ENCODE peak calls at places on chromosomes 3 and 15, in seven cellular contexts. S is IMR-90, O is left lung, Q is Peyer's patch, F is fibroblast of lung, T is left ventricle myocardium inferior, L is dorsolateral prefrontal cortex. G is an unnamed sample.

GRCh38 chr3:170809021-170809974 is 60.7 kb downstream of the RPL22L1 start:
- DNase-seq in S (peak), O (no peak), Q (peak), F (peak), T (no peak), L (peak), G (peak)

GRCh38 chr15:73605759-73606423 is 27.3 kb downstream of the NPTN start:
- DNase-seq in S (no peak), O (no peak), Q (no peak), F (no peak), T (no peak), L (no peak), G (no peak)

GRCh38 chr15:98581715-98582114 is 66.6 kb upstream of the IGF1R start:
- DNase-seq in S (no peak), O (no peak), Q (no peak), F (no peak), T (no peak), L (no peak), G (no peak)

GRCh38 chr3:23809294-23809693 is 3.5 kb downstream of the UBE2E1 start:
- DNase-seq in S (no peak), O (no peak), Q (no peak), F (no peak), T (no peak), L (no peak), G (no peak)

GRCh38 chr3:183438749-183439148 is 10.3 kb upstream of the MCF2L2 start:
- DNase-seq in S (no peak), O (no peak), Q (peak), F (no peak), T (no peak), L (no peak), G (no peak)

GRCh38 chr15:64443747-64444621 is 16.4 kb upstream of the ZNF609 start:
- DNase-seq in S (peak), O (no peak), Q (no peak), F (peak), T (no peak), L (no peak), G (no peak)

GRCh38 chr3:13626396-13626795 is 77.5 kb downstream of the FBLN2 start:
- DNase-seq in S (no peak), O (no peak), Q (no peak), F (no peak), T (no peak), L (peak), G (no peak)

GRCh38 chr3:154818676-154819255 is 261.4 kb upstream of the MME start:
- DNase-seq in S (no peak), O (no peak), Q (no peak), F (no peak), T (no peak), L (no peak), G (no peak)

GRCh38 chr3:182501861-182502260 is 291.4 kb upstream of the ATP11B start:
- DNase-seq in S (no peak), O (no peak), Q (no peak), F (no peak), T (no peak), L (no peak), G (no peak)

GRCh38 chr3:99544819-99545281 is 93.5 kb upstream of the COL8A1 start:
- DNase-seq in S (peak), O (no peak), Q (no peak), F (peak), T (peak), L (no peak), G (no peak)

GRCh38 chr3:27724459-27725197 is 2.5 kb upstream of the EOMES start:
- DNase-seq in S (no peak), O (no peak), Q (no peak), F (no peak), T (no peak), L (no peak), G (no peak)

DNA sequence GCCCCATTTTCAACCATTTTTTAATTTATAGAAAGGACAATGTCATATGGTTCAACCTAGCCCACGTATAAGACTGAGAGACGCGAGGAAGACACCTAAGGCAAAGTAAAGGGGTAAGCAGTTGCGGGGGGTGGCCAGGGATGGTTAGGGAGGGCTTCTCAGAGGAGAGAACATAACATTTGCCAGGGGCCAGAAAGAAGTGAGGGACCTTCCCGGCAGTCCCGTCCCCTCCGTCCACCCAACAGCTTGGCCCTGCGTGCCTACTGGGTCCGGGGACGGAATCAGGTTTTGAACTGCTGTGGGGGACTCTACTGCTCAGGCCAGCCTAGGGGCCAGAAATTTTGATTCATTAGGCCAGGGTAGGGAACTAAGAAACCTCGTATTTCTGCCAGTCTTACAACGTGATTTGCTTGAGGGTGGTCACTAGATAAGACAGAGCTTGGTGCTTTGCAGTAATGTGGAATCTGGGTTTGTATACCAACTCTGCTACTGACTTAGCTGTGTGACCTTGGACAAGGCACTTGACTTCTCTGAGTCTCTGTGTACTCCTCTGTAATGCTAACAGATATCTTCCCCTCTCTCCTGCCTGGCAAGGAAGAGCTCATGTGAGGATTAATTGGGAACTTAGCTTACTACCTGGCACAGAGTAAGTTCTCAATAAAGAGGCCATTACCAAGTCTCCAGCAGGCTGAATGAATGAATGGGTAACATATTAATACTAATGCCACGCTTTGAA is 734 bp upstream of the SLC6A20 start:
- DNase-seq in S (no peak), O (no peak), Q (no peak), F (no peak), T (no peak), L (no peak), G (no peak)
- H3K4me3 ChIP-seq in S (no peak), O (peak), Q (peak), F (peak), T (peak), L (peak), G (no peak)

GRCh38 chr3:30492581-30493192 is 113.7 kb upstream of the TGFBR2 start:
- DNase-seq in S (peak), O (no peak), Q (no peak), F (peak), T (no peak), L (no peak), G (no peak)
- H3K27ac ChIP-seq in S (no peak), O (no peak), Q (no peak), F (no peak), T (peak), L (no peak), G (no peak)

DNA sequence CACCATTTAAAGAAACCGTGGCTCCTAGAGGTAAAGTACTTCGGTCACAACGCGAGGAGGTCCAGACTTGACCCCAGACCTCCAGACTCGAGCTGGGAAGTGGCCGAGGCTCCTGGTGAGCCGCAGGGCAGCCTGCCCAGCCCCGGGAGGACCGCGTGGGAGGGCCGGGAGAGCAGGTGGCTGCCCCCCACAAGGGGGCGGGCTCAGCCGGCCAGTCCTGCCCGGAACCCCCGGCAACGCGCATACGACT is at the start of gene SLC27A2:
- DNase-seq in S (peak), O (peak), Q (no peak), F (peak), T (peak), L (peak), G (peak)
- TF ChIP-seq CTCF in S (no peak), O (no peak), Q (peak), F (peak), T (peak), L (no peak), G (peak)

GRCh38 chr3:10262027-10262426 is 13.8 kb downstream of the TATDN2 start:
- DNase-seq in S (no peak), O (no peak), Q (peak), F (no peak), T (no peak), L (no peak), G (no peak)

GRCh38 chr3:10260211-10260701 is 12.0 kb downstream of the TATDN2 start:
- DNase-seq in S (no peak), O (no peak), Q (no peak), F (no peak), T (no peak), L (no peak), G (no peak)

GRCh38 chr3:10259798-10260197 is 11.5 kb downstream of the TATDN2 start:
- DNase-seq in S (no peak), O (no peak), Q (no peak), F (no peak), T (no peak), L (no peak), G (no peak)

GRCh38 chr3:10265833-10266232 is 17.6 kb downstream of the TATDN2 start:
- DNase-seq in S (no peak), O (no peak), Q (no peak), F (no peak), T (no peak), L (peak), G (no peak)

GRCh38 chr3:10263549-10264363 is 15.5 kb downstream of the TATDN2 start:
- DNase-seq in S (peak), O (no peak), Q (peak), F (peak), T (no peak), L (no peak), G (peak)
- H3K4me3 ChIP-seq in S (no peak), O (no peak), Q (no peak), F (peak), T (no peak), L (no peak), G (peak)